ENCODE peak calls at places on chromosome 16, in seven cellular contexts. One of them, this sample, is unnamed.

GRCh38 chr16:26050489-26050888 is 358.7 kb downstream of the HS3ST4 start:
- DNase-seq in astrocyte of the cerebellum: no peak
- DNase-seq in mucosa of descending colon: no peak
- DNase-seq in fibroblast of lung: no peak
- DNase-seq in cardiac fibroblast: no peak
- DNase-seq in Peyer's patch: no peak
- DNase-seq in neural progenitor cell: peak; percentile 47
- DNase-seq in this sample: no peak

GRCh38 chr16:85436636-85437160 is 176.4 kb upstream of the GSE1 start:
- DNase-seq in Peyer's patch: peak; percentile 82
- DNase-seq in fibroblast of lung: no peak
- DNase-seq in cardiac fibroblast: no peak
- DNase-seq in astrocyte of the cerebellum: no peak
- DNase-seq in neural progenitor cell: peak; percentile 71
- DNase-seq in mucosa of descending colon: peak; percentile 87
- DNase-seq in this sample: no peak

GRCh38 chr16:49858200-49859129 is 2.6 kb upstream of the ZNF423 start:
- DNase-seq in mucosa of descending colon: peak; percentile 74
- DNase-seq in astrocyte of the cerebellum: no peak
- DNase-seq in neural progenitor cell: peak; percentile 71
- DNase-seq in Peyer's patch: peak; percentile 54
- DNase-seq in cardiac fibroblast: peak; percentile 55
- DNase-seq in fibroblast of lung: peak; percentile 67
- DNase-seq in this sample: no peak

GRCh38 chr16:75224281-75224680 is 5.5 kb downstream of the CTRB1 start:
- DNase-seq in cardiac fibroblast: no peak
- DNase-seq in fibroblast of lung: no peak
- DNase-seq in astrocyte of the cerebellum: no peak
- DNase-seq in neural progenitor cell: no peak
- DNase-seq in Peyer's patch: no peak
- DNase-seq in mucosa of descending colon: no peak
- DNase-seq in this sample: no peak

GRCh38 chr16:47806309-47806847 is 345.2 kb downstream of the PHKB start:
- DNase-seq in fibroblast of lung: no peak
- DNase-seq in neural progenitor cell: no peak
- DNase-seq in astrocyte of the cerebellum: no peak
- DNase-seq in cardiac fibroblast: no peak
- DNase-seq in mucosa of descending colon: no peak
- DNase-seq in Peyer's patch: no peak
- DNase-seq in this sample: no peak

GRCh38 chr16:56866955-56867830 is 2.2 kb downstream of the SLC12A3 start:
- DNase-seq in cardiac fibroblast: peak; percentile 84
- DNase-seq in astrocyte of the cerebellum: peak; percentile 57
- DNase-seq in fibroblast of lung: peak; percentile 50
- DNase-seq in Peyer's patch: peak; percentile 78
- DNase-seq in mucosa of descending colon: no peak
- DNase-seq in neural progenitor cell: peak; percentile 75
- DNase-seq in this sample: peak; percentile 63

GRCh38 chr16:67431077-67431804 is at the start of gene HSD11B2:
- DNase-seq in mucosa of descending colon: peak; percentile 74
- DNase-seq in astrocyte of the cerebellum: no peak
- DNase-seq in cardiac fibroblast: peak; percentile 22
- DNase-seq in fibroblast of lung: peak; percentile 38
- DNase-seq in neural progenitor cell: peak; percentile 91
- DNase-seq in Peyer's patch: peak; percentile 88
- DNase-seq in this sample: peak; percentile 17

GRCh38 chr16:66520406-66521194 is 29.3 kb downstream of the TK2 start:
- DNase-seq in fibroblast of lung: no peak
- DNase-seq in Peyer's patch: no peak
- DNase-seq in astrocyte of the cerebellum: no peak
- DNase-seq in mucosa of descending colon: no peak
- DNase-seq in neural progenitor cell: no peak
- DNase-seq in cardiac fibroblast: no peak
- DNase-seq in this sample: no peak

GRCh38 chr16:30740364-30741251 is 7.6 kb upstream of the PHKG2 start:
- DNase-seq in fibroblast of lung: peak; percentile 80
- DNase-seq in neural progenitor cell: no peak
- DNase-seq in Peyer's patch: peak; percentile 89
- DNase-seq in cardiac fibroblast: peak; percentile 91
- DNase-seq in mucosa of descending colon: peak; percentile 92
- DNase-seq in astrocyte of the cerebellum: peak; percentile 35
- DNase-seq in this sample: peak; percentile 74

GRCh38 chr16:79703066-79703465 is 102.5 kb upstream of the MAF start:
- DNase-seq in mucosa of descending colon: no peak
- DNase-seq in neural progenitor cell: no peak
- DNase-seq in astrocyte of the cerebellum: no peak
- DNase-seq in fibroblast of lung: peak; percentile 19
- DNase-seq in Peyer's patch: no peak
- DNase-seq in cardiac fibroblast: peak; percentile 51
- DNase-seq in this sample: peak; percentile 5

GRCh38 chr16:79698341-79698753 is 97.8 kb upstream of the MAF start:
- DNase-seq in neural progenitor cell: no peak
- DNase-seq in Peyer's patch: no peak
- DNase-seq in cardiac fibroblast: peak; percentile 76
- DNase-seq in mucosa of descending colon: no peak
- DNase-seq in astrocyte of the cerebellum: no peak
- DNase-seq in fibroblast of lung: peak; percentile 63
- DNase-seq in this sample: peak; percentile 78

DNA sequence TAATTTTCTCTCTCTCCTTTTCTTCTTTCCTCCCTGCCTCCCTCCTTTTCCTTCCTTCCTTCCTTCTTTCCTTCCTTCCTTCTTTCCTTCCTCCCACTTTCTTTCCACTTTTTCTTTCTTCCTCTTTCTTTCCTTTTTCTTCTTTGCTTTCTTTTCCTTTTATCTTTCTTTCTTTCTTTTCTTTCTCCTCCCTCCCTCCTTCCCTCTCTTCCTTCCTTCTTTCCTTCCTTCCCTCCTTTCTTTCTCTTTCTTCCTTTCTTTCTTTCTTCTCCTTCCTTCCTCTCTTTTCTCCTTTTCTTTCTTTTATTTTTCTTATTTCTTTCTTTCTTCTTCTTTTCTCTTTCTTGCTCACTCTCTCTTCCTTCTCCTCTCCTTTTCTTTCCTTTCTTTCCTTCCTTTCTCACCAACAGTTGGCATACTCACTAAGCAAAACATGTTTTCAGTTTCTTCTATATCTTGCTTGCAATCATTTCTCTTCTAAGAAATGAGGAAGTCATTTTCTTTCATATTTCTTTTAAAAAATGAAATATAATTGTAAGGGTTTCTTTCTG is 97.1 kb upstream of the MAF start:
- DNase-seq in Peyer's patch: no peak
- DNase-seq in mucosa of descending colon: no peak
- DNase-seq in fibroblast of lung: no peak
- DNase-seq in astrocyte of the cerebellum: no peak
- DNase-seq in cardiac fibroblast: no peak
- DNase-seq in neural progenitor cell: no peak
- DNase-seq in this sample: no peak
- TF ChIP-seq CTCF in Peyer's patch: no peak
- TF ChIP-seq CTCF in mucosa of descending colon: no peak
- TF ChIP-seq CTCF in fibroblast of lung: no peak
- TF ChIP-seq CTCF in astrocyte of the cerebellum: no peak
- TF ChIP-seq CTCF in cardiac fibroblast: no peak
- TF ChIP-seq CTCF in neural progenitor cell: no peak
- TF ChIP-seq CTCF in this sample: no peak

DNA sequence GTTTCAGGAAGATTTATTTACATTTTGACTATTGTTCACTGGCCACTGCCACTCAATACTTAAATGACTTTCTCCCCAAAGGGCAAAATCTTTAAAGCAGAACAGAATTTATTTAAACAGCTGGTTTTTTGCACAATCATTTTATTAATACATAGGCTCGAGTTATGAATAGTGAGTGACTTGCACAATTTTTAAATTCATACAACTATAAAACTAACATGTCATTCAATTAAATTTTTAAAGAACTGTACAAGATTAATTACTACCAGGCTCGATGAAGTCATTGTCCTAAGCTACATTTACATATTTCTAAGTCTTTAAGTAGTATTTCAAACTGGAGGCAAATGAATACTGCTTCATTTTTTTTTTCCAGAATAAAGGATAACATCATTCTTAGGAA is 255.7 kb downstream of the C16orf95 start:
- DNase-seq in Peyer's patch: no peak
- DNase-seq in astrocyte of the cerebellum: no peak
- DNase-seq in mucosa of descending colon: no peak
- DNase-seq in fibroblast of lung: no peak
- DNase-seq in cardiac fibroblast: no peak
- DNase-seq in neural progenitor cell: no peak
- DNase-seq in this sample: no peak
- H3K4me3 ChIP-seq in Peyer's patch: no peak overlapping the region
- H3K4me3 ChIP-seq in astrocyte of the cerebellum: no peak overlapping the region
- H3K4me3 ChIP-seq in mucosa of descending colon: no peak overlapping the region
- H3K4me3 ChIP-seq in fibroblast of lung: no peak overlapping the region
- H3K4me3 ChIP-seq in cardiac fibroblast: no peak overlapping the region
- H3K4me3 ChIP-seq in neural progenitor cell: no peak overlapping the region
- H3K4me3 ChIP-seq in this sample: no peak overlapping the region

GRCh38 chr16:87572959-87573358 is 29.3 kb upstream of the JPH3 start:
- DNase-seq in astrocyte of the cerebellum: no peak
- DNase-seq in neural progenitor cell: no peak
- DNase-seq in fibroblast of lung: no peak
- DNase-seq in mucosa of descending colon: no peak
- DNase-seq in Peyer's patch: no peak
- DNase-seq in cardiac fibroblast: no peak
- DNase-seq in this sample: no peak

GRCh38 chr16:87569601-87570559 is 32.4 kb upstream of the JPH3 start:
- DNase-seq in cardiac fibroblast: no peak
- DNase-seq in Peyer's patch: no peak
- DNase-seq in mucosa of descending colon: no peak
- DNase-seq in fibroblast of lung: no peak
- DNase-seq in astrocyte of the cerebellum: no peak
- DNase-seq in neural progenitor cell: no peak
- DNase-seq in this sample: no peak

GRCh38 chr16:87571868-87572244 is 30.5 kb upstream of the JPH3 start:
- DNase-seq in cardiac fibroblast: no peak
- DNase-seq in Peyer's patch: no peak
- DNase-seq in astrocyte of the cerebellum: no peak
- DNase-seq in fibroblast of lung: no peak
- DNase-seq in neural progenitor cell: no peak
- DNase-seq in mucosa of descending colon: no peak
- DNase-seq in this sample: no peak

GRCh38 chr16:87570564-87570937 is 31.8 kb upstream of the JPH3 start:
- DNase-seq in fibroblast of lung: no peak
- DNase-seq in astrocyte of the cerebellum: no peak
- DNase-seq in cardiac fibroblast: no peak
- DNase-seq in mucosa of descending colon: no peak
- DNase-seq in neural progenitor cell: no peak
- DNase-seq in Peyer's patch: no peak
- DNase-seq in this sample: no peak

GRCh38 chr16:87570938-87571867 is 31.1 kb upstream of the JPH3 start:
- DNase-seq in fibroblast of lung: peak; percentile 88
- DNase-seq in astrocyte of the cerebellum: no peak
- DNase-seq in cardiac fibroblast: peak; percentile 58
- DNase-seq in mucosa of descending colon: peak; percentile 56
- DNase-seq in Peyer's patch: peak; percentile 71
- DNase-seq in neural progenitor cell: peak; percentile 73
- DNase-seq in this sample: peak; percentile 29
- TF ChIP-seq CTCF in fibroblast of lung: peak; percentile 58
- TF ChIP-seq CTCF in astrocyte of the cerebellum: peak; percentile 58
- TF ChIP-seq CTCF in cardiac fibroblast: peak; percentile 64
- TF ChIP-seq CTCF in mucosa of descending colon: peak; percentile 17
- TF ChIP-seq CTCF in Peyer's patch: no peak
- TF ChIP-seq CTCF in neural progenitor cell: peak; percentile 51
- TF ChIP-seq CTCF in this sample: peak; percentile 44

GRCh38 chr16:63904182-63904581 is 1217.7 kb downstream of the CDH11 start:
- DNase-seq in astrocyte of the cerebellum: no peak
- DNase-seq in cardiac fibroblast: no peak
- DNase-seq in Peyer's patch: no peak
- DNase-seq in neural progenitor cell: no peak
- DNase-seq in fibroblast of lung: no peak
- DNase-seq in mucosa of descending colon: no peak
- DNase-seq in this sample: no peak
- H3K4me3 ChIP-seq in astrocyte of the cerebellum: no peak overlapping the region
- H3K4me3 ChIP-seq in cardiac fibroblast: no peak overlapping the region
- H3K4me3 ChIP-seq in Peyer's patch: no peak overlapping the region
- H3K4me3 ChIP-seq in neural progenitor cell: no peak overlapping the region
- H3K4me3 ChIP-seq in fibroblast of lung: no peak overlapping the region
- H3K4me3 ChIP-seq in mucosa of descending colon: no peak overlapping the region
- H3K4me3 ChIP-seq in this sample: no peak overlapping the region

DNA sequence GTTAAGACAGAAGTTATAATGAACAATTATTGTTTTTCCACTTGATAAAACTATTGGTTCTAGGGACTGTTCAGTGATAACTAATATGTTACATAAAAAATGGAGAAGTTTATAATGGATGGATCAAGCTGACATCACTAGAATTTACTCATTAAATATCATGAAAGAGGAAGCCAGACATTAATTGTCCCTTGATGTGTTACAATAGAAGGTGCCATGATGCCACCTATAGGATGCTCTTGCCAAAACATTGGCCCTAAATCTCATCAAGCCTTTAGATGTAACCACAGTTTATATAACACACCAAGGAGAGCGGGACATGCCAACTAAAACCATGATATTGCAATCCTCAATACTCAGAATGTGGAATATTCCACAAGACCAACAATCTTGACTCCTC is 147.9 kb upstream of the MON1B start:
- DNase-seq in astrocyte of the cerebellum: no peak
- DNase-seq in mucosa of descending colon: no peak
- DNase-seq in cardiac fibroblast: peak; percentile 46
- DNase-seq in Peyer's patch: no peak
- DNase-seq in neural progenitor cell: peak; percentile 41
- DNase-seq in fibroblast of lung: peak; percentile 6
- DNase-seq in this sample: peak; percentile 10
- TF ChIP-seq CTCF in astrocyte of the cerebellum: peak; percentile 27
- TF ChIP-seq CTCF in mucosa of descending colon: no peak
- TF ChIP-seq CTCF in cardiac fibroblast: peak; percentile 36
- TF ChIP-seq CTCF in Peyer's patch: no peak
- TF ChIP-seq CTCF in neural progenitor cell: peak; percentile 62
- TF ChIP-seq CTCF in fibroblast of lung: no peak
- TF ChIP-seq CTCF in this sample: peak; percentile 35